ENCODE peak calls at places on chromosomes 7 and 10, in ten cellular contexts. T is substantia nigra, E is ACHN, N is HT1080, B is WERI-Rb-1, H is mesothelial cell of epicardium, R is H4, S is fibroblast of lung, M is lower leg skin, A is foreskin keratinocyte. L is an unnamed sample.

GRCh38 chr10:97517778-97518561 is 19.2 kb downstream of the UBTD1 start:
- DNase-seq in T (no peak), E (peak; percentile 45), N (peak; percentile 83), B (no peak), H (no peak), R (peak; percentile 21), S (no peak), M (no peak), A (peak; percentile 46), L (no peak)

GRCh38 chr10:93630609-93631320 is 18.4 kb downstream of the PDE6C start:
- DNase-seq in T (no peak), E (no peak), N (no peak), B (peak; percentile 38), H (no peak), R (no peak), S (no peak), M (no peak), A (no peak), L (no peak)

GRCh38 chr7:85074016-85074415 is 112.8 kb downstream of the SEMA3D start:
- DNase-seq in T (no peak), E (no peak), N (peak; percentile 41), B (no peak), H (no peak), R (no peak), S (no peak), M (no peak), A (no peak), L (no peak)

GRCh38 chr7:130622866-130623265 is 45.7 kb downstream of the COPG2 start:
- DNase-seq in T (no peak), E (no peak), N (no peak), B (no peak), H (no peak), R (no peak), S (no peak), M (no peak), A (no peak), L (peak; percentile 6)

GRCh38 chr10:94138391-94138790 is 144.7 kb downstream of the PLCE1 start:
- DNase-seq in T (no peak), E (no peak), N (peak; percentile 32), B (no peak), H (no peak), R (no peak), S (peak; percentile 43), M (no peak), A (no peak), L (peak; percentile 69)

GRCh38 chr10:69097729-69098128 is 9.8 kb downstream of the SRGN start:
- DNase-seq in T (no peak), E (no peak), N (no peak), B (no peak), H (no peak), R (no peak), S (peak; percentile 33), M (no peak), A (no peak), L (no peak)

GRCh38 chr7:134755422-134756022 is 23.9 kb upstream of the CALD1 start:
- DNase-seq in T (no peak), E (peak; percentile 31), N (no peak), B (peak; percentile 37), H (no peak), R (no peak), S (peak; percentile 58), M (no peak), A (no peak), L (peak; percentile 57)

GRCh38 chr10:16777473-16778370 is 39.5 kb downstream of the RSU1 start:
- DNase-seq in T (no peak), E (peak; percentile 42), N (peak; percentile 51), B (peak; percentile 8), H (no peak), R (peak; percentile 13), S (peak; percentile 70), M (no peak), A (no peak), L (peak; percentile 46)

GRCh38 chr7:45923290-45923689 is 2.2 kb upstream of the IGFBP3 start:
- DNase-seq in T (peak; percentile 69), E (peak; percentile 77), N (peak; percentile 55), B (peak; percentile 63), H (peak; percentile 73), R (peak; percentile 93), S (peak; percentile 79), M (peak; percentile 69), A (no peak), L (peak; percentile 81)

GRCh38 chr10:132144086-132144485 is 42.7 kb upstream of the DPYSL4 start:
- DNase-seq in T (no peak), E (no peak), N (no peak), B (no peak), H (peak; percentile 8), R (no peak), S (no peak), M (no peak), A (no peak), L (no peak)

GRCh38 chr10:132627736-132628512 is 90.3 kb downstream of the INPP5A start:
- DNase-seq in T (peak; percentile 28), E (no peak), N (no peak), B (no peak), H (no peak), R (no peak), S (peak; percentile 58), M (no peak), A (no peak), L (peak; percentile 77)

GRCh38 chr7:24123061-24123460 is 160.9 kb upstream of the NPY start:
- DNase-seq in T (no peak), E (no peak), N (no peak), B (no peak), H (no peak), R (peak; percentile 46), S (peak; percentile 61), M (no peak), A (no peak), L (peak; percentile 43)

GRCh38 chr7:137844690-137845425 is 1.9 kb downstream of the DGKI start:
- DNase-seq in T (no peak), E (no peak), N (no peak), B (no peak), H (no peak), R (no peak), S (no peak), M (no peak), A (no peak), L (no peak)

GRCh38 chr10:65358565-65358964 is 1567.3 kb upstream of the LRRTM3 start:
- DNase-seq in T (no peak), E (peak; percentile 51), N (peak; percentile 40), B (peak; percentile 46), H (no peak), R (peak; percentile 16), S (peak; percentile 34), M (no peak), A (no peak), L (no peak)

GRCh38 chr7:81327468-81327867 is 408.6 kb upstream of the SEMA3C start:
- DNase-seq in T (no peak), E (no peak), N (peak; percentile 36), B (no peak), H (no peak), R (no peak), S (no peak), M (no peak), A (no peak), L (no peak)

GRCh38 chr10:47277352-47278151 is 22.4 kb upstream of the GDF10 start:
- DNase-seq in T (no peak), E (no peak), N (peak; percentile 6), B (no peak), H (no peak), R (no peak), S (no peak), M (no peak), A (no peak), L (no peak)

GRCh38 chr10:43197834-43198681 is 59.8 kb downstream of the CSGALNACT2 start:
- DNase-seq in T (no peak), E (peak; percentile 17), N (peak; percentile 32), B (peak; percentile 66), H (peak; percentile 14), R (no peak), S (no peak), M (no peak), A (no peak), L (no peak)

GRCh38 chr7:67618569-67619543 is 622.2 kb downstream of the TYW1 start:
- DNase-seq in T (no peak), E (no peak), N (no peak), B (peak; percentile 23), H (peak; percentile 27), R (peak; percentile 49), S (no peak), M (no peak), A (no peak), L (peak; percentile 12)

GRCh38 chr10:77417359-77417758 is 220.2 kb downstream of the KCNMA1 start:
- DNase-seq in T (no peak), E (no peak), N (no peak), B (no peak), H (no peak), R (no peak), S (no peak), M (no peak), A (no peak), L (no peak)

GRCh38 chr10:8053446-8054242 is 844 bp upstream of the GATA3 start:
- DNase-seq in T (peak; percentile 53), E (peak; percentile 68), N (peak; percentile 76), B (peak; percentile 49), H (peak; percentile 89), R (peak; percentile 62), S (peak; percentile 67), M (peak; percentile 70), A (peak; percentile 80), L (peak; percentile 65)

GRCh38 chr7:98137826-98138151 is 31.1 kb downstream of the LMTK2 start:
- DNase-seq in T (no peak), E (no peak), N (no peak), B (no peak), H (no peak), R (no peak), S (no peak), M (no peak), A (no peak), L (no peak)

GRCh38 chr7:140475747-140476333 is 3.5 kb downstream of the MKRN1 start:
- DNase-seq in T (no peak), E (peak; percentile 76), N (peak; percentile 48), B (peak; percentile 37), H (no peak), R (peak; percentile 37), S (peak; percentile 52), M (peak; percentile 34), A (no peak), L (peak; percentile 24)

GRCh38 chr10:48554668-48555067 is 50.2 kb downstream of the ARHGAP22 start:
- DNase-seq in T (no peak), E (no peak), N (no peak), B (no peak), H (no peak), R (no peak), S (no peak), M (no peak), A (no peak), L (peak; percentile 20)

GRCh38 chr7:47458486-47458885 is 123.4 kb downstream of the TNS3 start:
- DNase-seq in T (no peak), E (no peak), N (no peak), B (no peak), H (no peak), R (no peak), S (no peak), M (no peak), A (no peak), L (no peak)

GRCh38 chr10:49053053-49053997 is 62.0 kb downstream of the VSTM4 start:
- DNase-seq in T (no peak), E (no peak), N (no peak), B (no peak), H (no peak), R (no peak), S (no peak), M (peak; percentile 45), A (no peak), L (no peak)

GRCh38 chr7:98531717-98532116 is 85.4 kb upstream of the NPTX2 start:
- DNase-seq in T (no peak), E (no peak), N (no peak), B (no peak), H (no peak), R (no peak), S (no peak), M (no peak), A (no peak), L (no peak)

GRCh38 chr10:119515511-119516045 is 26.9 kb downstream of the RGS10 start:
- DNase-seq in T (no peak), E (no peak), N (no peak), B (no peak), H (no peak), R (no peak), S (no peak), M (no peak), A (no peak), L (no peak)

GRCh38 chr10:62733654-62734293 is 70.7 kb upstream of the ADO start:
- DNase-seq in T (no peak), E (no peak), N (no peak), B (no peak), H (no peak), R (peak; percentile 53), S (no peak), M (no peak), A (no peak), L (peak; percentile 42)

L was measured in AG10803.